ENCODE peak calls at places on chromosomes 7 and 10, in seven cellular contexts. W is DND-41, O is hepatocyte, J is PC-9, R is tibial artery, U is esophagus muscularis mucosa, E is left ventricle myocardium inferior. T is an unnamed sample.
A peak's percentile ranks its signal among the peaks of the same experiment; 100 is the strongest.

GRCh38 chr7:375491-375821 is 85.5 kb downstream of the FOXL3 start:
- DNase-seq in W (no peak), O (no peak), J (no peak), R (peak; percentile 17), U (no peak), E (no peak), T (peak; percentile 2)

GRCh38 chr10:101646369-101646768 is 48.6 kb downstream of the FBXW4 start:
- DNase-seq in W (no peak), O (no peak), J (no peak), R (no peak), U (no peak), E (peak; percentile 35), T (no peak)

GRCh38 chr7:107103369-107103768 is 58.9 kb downstream of the PRKAR2B start:
- DNase-seq in W (no peak), O (no peak), J (peak; percentile 76), R (no peak), U (no peak), E (no peak), T (no peak)

GRCh38 chr10:114412907-114413386 is 8.6 kb upstream of the AFAP1L2 start:
- DNase-seq in W (no peak), O (no peak), J (peak; percentile 63), R (no peak), U (no peak), E (peak; percentile 28), T (no peak)

GRCh38 chr7:159125104-159125943 is 19.3 kb downstream of the VIPR2 start:
- DNase-seq in W (no peak), O (no peak), J (no peak), R (no peak), U (no peak), E (no peak), T (no peak)

GRCh38 chr7:5348134-5349004 is 65.6 kb downstream of the SLC29A4 start:
- DNase-seq in W (no peak), O (no peak), J (no peak), R (no peak), U (no peak), E (no peak), T (no peak)

GRCh38 chr7:151839511-151839921 is 37.4 kb downstream of the PRKAG2 start:
- DNase-seq in W (no peak), O (no peak), J (no peak), R (no peak), U (no peak), E (peak; percentile 2), T (no peak)

GRCh38 chr10:25076501-25077197 is 60.2 kb downstream of the THNSL1 start:
- DNase-seq in W (no peak), O (no peak), J (no peak), R (no peak), U (peak; percentile 47), E (no peak), T (no peak)

GRCh38 chr7:30428586-30429530 is 49.7 kb downstream of the NOD1 start:
- DNase-seq in W (no peak), O (no peak), J (no peak), R (no peak), U (no peak), E (no peak), T (no peak)

GRCh38 chr7:69419928-69420327 is 178.3 kb upstream of the AUTS2 start:
- DNase-seq in W (no peak), O (peak; percentile 29), J (no peak), R (no peak), U (no peak), E (no peak), T (no peak)

GRCh38 chr10:71367279-71367678 is 29.4 kb upstream of the CDH23 start:
- DNase-seq in W (no peak), O (no peak), J (no peak), R (no peak), U (no peak), E (no peak), T (no peak)

GRCh38 chr7:47380325-47381131 is 201.4 kb downstream of the TNS3 start:
- DNase-seq in W (no peak), O (peak; percentile 58), J (peak; percentile 79), R (no peak), U (no peak), E (no peak), T (no peak)
- H3K27ac ChIP-seq in W (no peak overlapping the region), O (peak overlapping the region; percentile 93), J (no peak overlapping the region), R (peak overlapping the region; percentile 61), U (peak overlapping the region; percentile 30), E (peak overlapping the region; percentile 86), T (no peak overlapping the region)

GRCh38 chr7:101172854-101173751 is 7.0 kb downstream of the NAT16 start:
- DNase-seq in W (no peak), O (peak; percentile 46), J (peak; percentile 85), R (no peak), U (no peak), E (peak; percentile 75), T (no peak)
- H3K4me3 ChIP-seq in W (no peak overlapping the region), O (no peak overlapping the region), J (peak overlapping the region; percentile 47), R (no peak overlapping the region), U (peak overlapping the region; percentile 7), E (peak overlapping the region; percentile 54), T (no peak overlapping the region)

DNA sequence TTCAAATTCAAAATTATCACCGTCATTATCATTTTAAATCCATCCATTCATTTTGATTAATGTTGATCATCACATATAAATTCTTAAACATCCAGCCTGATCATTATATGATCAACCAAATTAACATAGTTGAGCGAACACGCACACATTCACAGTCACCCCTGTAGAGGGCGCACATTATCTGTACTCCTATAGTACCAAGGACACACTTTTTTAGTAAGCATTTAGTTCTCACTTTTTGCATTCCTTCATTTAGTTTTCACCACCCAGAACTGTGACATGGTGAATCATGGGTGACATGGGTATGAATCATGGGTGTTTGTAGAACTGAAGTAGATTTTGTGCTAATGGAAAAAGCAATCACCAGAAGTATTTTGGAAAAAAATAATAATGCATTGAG is 26.0 kb upstream of the ZNF735 start:
- DNase-seq in W (no peak), O (no peak), J (no peak), R (no peak), U (no peak), E (no peak), T (no peak)
- TF ChIP-seq CTCF in W (peak; percentile 45), O (no peak), J (peak; percentile 46), R (no peak), U (peak; percentile 37), E (peak; percentile 51), T (no peak)

GRCh38 chr7:50653116-50653854 is 88.1 kb upstream of the DDC start:
- DNase-seq in W (no peak), O (peak; percentile 71), J (no peak), R (peak; percentile 86), U (no peak), E (peak; percentile 70), T (no peak)
- H3K27ac ChIP-seq in W (no peak overlapping the region), O (peak overlapping the region; percentile 89), J (no peak overlapping the region), R (peak overlapping the region; percentile 41), U (peak overlapping the region; percentile 73), E (peak overlapping the region; percentile 90), T (no peak overlapping the region)

DNA sequence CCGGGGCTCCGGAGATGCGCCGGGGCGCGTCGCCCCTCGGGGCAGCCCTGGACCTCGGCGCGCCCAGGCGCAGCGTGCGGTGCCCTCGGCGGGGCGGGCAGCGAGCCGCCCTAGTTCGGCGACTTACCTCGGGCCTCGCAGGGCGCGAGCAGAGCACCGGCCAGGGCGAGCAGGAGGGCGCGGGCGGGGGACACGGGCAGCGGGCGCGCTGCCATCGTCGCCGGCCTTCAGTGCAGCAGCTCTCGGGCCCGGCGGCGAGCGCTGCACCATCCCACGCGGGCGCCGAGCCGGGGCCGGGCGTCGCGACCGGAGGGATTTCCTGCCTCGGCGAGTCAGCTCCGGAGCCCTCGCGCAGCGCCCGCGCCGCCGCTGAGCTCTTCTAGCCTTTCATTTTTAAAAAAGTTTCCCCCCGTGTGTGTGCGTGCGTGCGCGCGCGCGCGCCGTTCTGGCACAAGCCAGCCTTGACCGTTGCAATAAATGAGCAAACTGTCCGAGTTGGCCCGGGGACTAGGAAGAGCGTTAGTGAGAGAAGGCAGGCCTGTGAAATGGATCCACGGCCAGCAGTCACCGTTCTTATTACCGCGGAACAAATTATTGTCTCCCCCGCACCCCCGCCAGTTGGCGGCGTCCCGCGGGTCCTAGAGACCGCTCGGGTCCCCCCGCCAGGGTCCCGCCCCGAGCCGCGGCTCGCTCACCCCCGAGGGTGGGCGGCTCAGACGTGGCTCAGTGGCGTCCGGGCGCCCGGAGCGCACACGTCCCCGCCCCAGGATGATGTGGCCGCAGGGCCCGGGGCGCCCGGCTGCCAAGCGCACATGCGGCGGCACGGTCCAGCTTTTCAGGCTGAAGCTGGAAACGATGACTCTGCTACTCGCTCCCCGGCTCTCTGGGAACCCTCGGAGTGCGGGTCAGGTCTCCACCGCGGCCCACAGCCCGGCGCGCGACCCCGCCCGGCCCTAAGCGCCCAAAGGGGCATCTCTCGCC is at the start of gene ADAM12:
- DNase-seq in W (no peak), O (peak; percentile 39), J (peak; percentile 35), R (peak; percentile 36), U (peak; percentile 91), E (peak; percentile 49), T (no peak)
- H3K4me3 ChIP-seq in W (no peak within 1 kb of the TSS), O (peak within 1 kb of the TSS; percentile 28), J (peak within 1 kb of the TSS; percentile 78), R (peak within 1 kb of the TSS; percentile 50), U (peak within 1 kb of the TSS; percentile 50), E (peak within 1 kb of the TSS; percentile 63), T (no peak within 1 kb of the TSS)

GRCh38 chr7:28873410-28873809 is 84.7 kb downstream of the TRIL start:
- DNase-seq in W (no peak), O (no peak), J (no peak), R (no peak), U (no peak), E (no peak), T (no peak)

GRCh38 chr7:28882896-28883470 is 75.1 kb downstream of the TRIL start:
- DNase-seq in W (no peak), O (no peak), J (no peak), R (no peak), U (no peak), E (no peak), T (no peak)

DNA sequence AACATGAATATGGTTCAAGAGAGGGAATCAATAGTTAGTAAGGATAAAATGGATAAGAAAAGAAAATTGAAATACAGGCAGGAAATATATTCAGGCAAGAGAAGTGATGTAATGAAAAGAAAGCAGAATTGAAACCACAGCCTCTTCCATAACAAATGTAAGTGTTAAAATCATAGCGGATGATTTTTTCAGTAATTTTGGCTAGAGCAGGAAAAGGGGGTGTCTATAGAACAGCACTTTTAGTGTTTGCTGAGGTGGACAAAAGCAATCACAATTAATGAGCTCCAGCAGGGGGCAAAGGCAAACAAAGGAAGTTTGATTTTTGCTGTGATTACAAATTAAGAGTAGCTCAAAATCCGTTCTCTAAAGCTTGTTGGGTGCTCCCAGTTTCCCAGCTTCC is 79.0 kb downstream of the TRIL start:
- DNase-seq in W (no peak), O (no peak), J (no peak), R (no peak), U (no peak), E (no peak), T (no peak)
- TF ChIP-seq CTCF in W (no peak), O (no peak), J (no peak), R (no peak), U (no peak), E (no peak), T (no peak)

GRCh38 chr7:18786796-18787195 is 291.2 kb downstream of the HDAC9 start:
- DNase-seq in W (no peak), O (no peak), J (no peak), R (no peak), U (no peak), E (no peak), T (no peak)
- H3K27ac ChIP-seq in W (no peak overlapping the region), O (no peak overlapping the region), J (no peak overlapping the region), R (no peak overlapping the region), U (no peak overlapping the region), E (no peak overlapping the region), T (no peak overlapping the region)

T was measured in CD8-positive, alpha-beta T cell.